ENCODE peak calls at places on chromosomes 13 and 19, in nine cellular contexts. One of them, this sample, is unnamed.

GRCh38 chr19:10896851-10897526 is 25.6 kb downstream of the CARM1 start:
- DNase-seq in NCI-H510A treated with DMSO at 0.1 percent for 48 hours: peak
- DNase-seq in hepatocyte: no peak
- DNase-seq in Right ventricle myocardium superior: no peak
- DNase-seq in activated naive CD8-positive, alpha-beta T cell treated with anti-CD3 and anti-CD28 coated beads for 36 hours: no peak
- DNase-seq in SW480: no peak
- DNase-seq in uterus: no peak
- DNase-seq in fibroblast of mammary gland: no peak
- DNase-seq in A172: no peak
- DNase-seq in this sample: no peak

GRCh38 chr19:55257461-55258411 is 1.1 kb downstream of the PPP6R1 start:
- DNase-seq in activated naive CD8-positive, alpha-beta T cell treated with anti-CD3 and anti-CD28 coated beads for 36 hours: peak
- DNase-seq in uterus: peak
- DNase-seq in Right ventricle myocardium superior: no peak
- DNase-seq in A172: no peak
- DNase-seq in hepatocyte: peak
- DNase-seq in SW480: no peak
- DNase-seq in NCI-H510A treated with DMSO at 0.1 percent for 48 hours: peak
- DNase-seq in fibroblast of mammary gland: peak
- DNase-seq in this sample: no peak

GRCh38 chr13:101624981-101625380 is 172.5 kb downstream of the ITGBL1 start:
- DNase-seq in hepatocyte: no peak
- DNase-seq in fibroblast of mammary gland: no peak
- DNase-seq in A172: no peak
- DNase-seq in Right ventricle myocardium superior: no peak
- DNase-seq in NCI-H510A treated with DMSO at 0.1 percent for 48 hours: peak
- DNase-seq in activated naive CD8-positive, alpha-beta T cell treated with anti-CD3 and anti-CD28 coated beads for 36 hours: no peak
- DNase-seq in uterus: no peak
- DNase-seq in SW480: no peak
- DNase-seq in this sample: no peak

GRCh38 chr13:75693227-75693626 is 57.1 kb downstream of the LMO7 start:
- DNase-seq in SW480: no peak
- DNase-seq in fibroblast of mammary gland: no peak
- DNase-seq in A172: no peak
- DNase-seq in uterus: no peak
- DNase-seq in NCI-H510A treated with DMSO at 0.1 percent for 48 hours: no peak
- DNase-seq in activated naive CD8-positive, alpha-beta T cell treated with anti-CD3 and anti-CD28 coated beads for 36 hours: no peak
- DNase-seq in Right ventricle myocardium superior: no peak
- DNase-seq in hepatocyte: no peak
- DNase-seq in this sample: no peak

GRCh38 chr19:10766681-10767201 is 48.9 kb downstream of the DNM2 start:
- DNase-seq in activated naive CD8-positive, alpha-beta T cell treated with anti-CD3 and anti-CD28 coated beads for 36 hours: no peak
- DNase-seq in SW480: no peak
- DNase-seq in NCI-H510A treated with DMSO at 0.1 percent for 48 hours: no peak
- DNase-seq in uterus: no peak
- DNase-seq in hepatocyte: no peak
- DNase-seq in fibroblast of mammary gland: peak
- DNase-seq in Right ventricle myocardium superior: peak
- DNase-seq in A172: peak
- DNase-seq in this sample: peak

GRCh38 chr19:21848706-21849105 is 12.7 kb upstream of the ZNF43 start:
- DNase-seq in Right ventricle myocardium superior: no peak
- DNase-seq in activated naive CD8-positive, alpha-beta T cell treated with anti-CD3 and anti-CD28 coated beads for 36 hours: no peak
- DNase-seq in A172: peak
- DNase-seq in hepatocyte: no peak
- DNase-seq in uterus: no peak
- DNase-seq in fibroblast of mammary gland: no peak
- DNase-seq in SW480: no peak
- DNase-seq in NCI-H510A treated with DMSO at 0.1 percent for 48 hours: no peak
- DNase-seq in this sample: no peak

GRCh38 chr19:45615795-45616708 is 14.0 kb upstream of the GPR4 start:
- DNase-seq in fibroblast of mammary gland: peak
- DNase-seq in uterus: peak
- DNase-seq in hepatocyte: peak
- DNase-seq in Right ventricle myocardium superior: peak
- DNase-seq in SW480: peak
- DNase-seq in A172: peak
- DNase-seq in NCI-H510A treated with DMSO at 0.1 percent for 48 hours: peak
- DNase-seq in activated naive CD8-positive, alpha-beta T cell treated with anti-CD3 and anti-CD28 coated beads for 36 hours: peak
- DNase-seq in this sample: peak

GRCh38 chr19:18846862-18847515 is 15.2 kb downstream of the UPF1 start:
- DNase-seq in NCI-H510A treated with DMSO at 0.1 percent for 48 hours: peak
- DNase-seq in activated naive CD8-positive, alpha-beta T cell treated with anti-CD3 and anti-CD28 coated beads for 36 hours: peak
- DNase-seq in A172: peak
- DNase-seq in SW480: peak
- DNase-seq in Right ventricle myocardium superior: peak
- DNase-seq in uterus: peak
- DNase-seq in fibroblast of mammary gland: peak
- DNase-seq in hepatocyte: peak
- DNase-seq in this sample: peak

GRCh38 chr19:38134538-38135149 is 89.4 kb downstream of the DPF1 start:
- DNase-seq in SW480: no peak
- DNase-seq in Right ventricle myocardium superior: no peak
- DNase-seq in hepatocyte: peak
- DNase-seq in uterus: no peak
- DNase-seq in NCI-H510A treated with DMSO at 0.1 percent for 48 hours: no peak
- DNase-seq in activated naive CD8-positive, alpha-beta T cell treated with anti-CD3 and anti-CD28 coated beads for 36 hours: peak
- DNase-seq in fibroblast of mammary gland: peak
- DNase-seq in A172: no peak
- DNase-seq in this sample: peak

GRCh38 chr19:5466814-5467291 is 11.6 kb downstream of the ZNRF4 start:
- DNase-seq in uterus: no peak
- DNase-seq in hepatocyte: peak
- DNase-seq in Right ventricle myocardium superior: peak
- DNase-seq in A172: no peak
- DNase-seq in SW480: no peak
- DNase-seq in activated naive CD8-positive, alpha-beta T cell treated with anti-CD3 and anti-CD28 coated beads for 36 hours: no peak
- DNase-seq in NCI-H510A treated with DMSO at 0.1 percent for 48 hours: no peak
- DNase-seq in fibroblast of mammary gland: no peak
- DNase-seq in this sample: no peak

GRCh38 chr13:29548722-29549446 is 46.6 kb downstream of the SLC7A1 start:
- DNase-seq in activated naive CD8-positive, alpha-beta T cell treated with anti-CD3 and anti-CD28 coated beads for 36 hours: no peak
- DNase-seq in A172: peak
- DNase-seq in SW480: no peak
- DNase-seq in Right ventricle myocardium superior: no peak
- DNase-seq in hepatocyte: peak
- DNase-seq in fibroblast of mammary gland: no peak
- DNase-seq in NCI-H510A treated with DMSO at 0.1 percent for 48 hours: no peak
- DNase-seq in uterus: no peak
- DNase-seq in this sample: no peak

GRCh38 chr19:30376272-30376671 is 4.1 kb downstream of the ZNF536 start:
- DNase-seq in activated naive CD8-positive, alpha-beta T cell treated with anti-CD3 and anti-CD28 coated beads for 36 hours: no peak
- DNase-seq in A172: no peak
- DNase-seq in fibroblast of mammary gland: no peak
- DNase-seq in uterus: no peak
- DNase-seq in Right ventricle myocardium superior: no peak
- DNase-seq in hepatocyte: no peak
- DNase-seq in SW480: no peak
- DNase-seq in NCI-H510A treated with DMSO at 0.1 percent for 48 hours: no peak
- DNase-seq in this sample: no peak

GRCh38 chr13:99749627-99750026 is 221.9 kb downstream of the ZIC5 start:
- DNase-seq in Right ventricle myocardium superior: no peak
- DNase-seq in activated naive CD8-positive, alpha-beta T cell treated with anti-CD3 and anti-CD28 coated beads for 36 hours: no peak
- DNase-seq in A172: no peak
- DNase-seq in SW480: no peak
- DNase-seq in uterus: no peak
- DNase-seq in NCI-H510A treated with DMSO at 0.1 percent for 48 hours: no peak
- DNase-seq in hepatocyte: no peak
- DNase-seq in fibroblast of mammary gland: no peak
- DNase-seq in this sample: no peak

GRCh38 chr13:77565635-77566034 is 30.1 kb downstream of the SCEL start:
- DNase-seq in uterus: no peak
- DNase-seq in SW480: peak
- DNase-seq in activated naive CD8-positive, alpha-beta T cell treated with anti-CD3 and anti-CD28 coated beads for 36 hours: no peak
- DNase-seq in hepatocyte: peak
- DNase-seq in fibroblast of mammary gland: peak
- DNase-seq in NCI-H510A treated with DMSO at 0.1 percent for 48 hours: peak
- DNase-seq in A172: peak
- DNase-seq in Right ventricle myocardium superior: no peak
- DNase-seq in this sample: no peak

GRCh38 chr13:61880576-61881283 is 465.1 kb upstream of the PCDH20 start:
- DNase-seq in SW480: peak
- DNase-seq in A172: peak
- DNase-seq in fibroblast of mammary gland: peak
- DNase-seq in Right ventricle myocardium superior: no peak
- DNase-seq in activated naive CD8-positive, alpha-beta T cell treated with anti-CD3 and anti-CD28 coated beads for 36 hours: no peak
- DNase-seq in NCI-H510A treated with DMSO at 0.1 percent for 48 hours: no peak
- DNase-seq in uterus: no peak
- DNase-seq in hepatocyte: peak
- DNase-seq in this sample: no peak

GRCh38 chr19:41307090-41307875 is 2.7 kb upstream of the CCDC97 start:
- DNase-seq in Right ventricle myocardium superior: no peak
- DNase-seq in activated naive CD8-positive, alpha-beta T cell treated with anti-CD3 and anti-CD28 coated beads for 36 hours: no peak
- DNase-seq in SW480: no peak
- DNase-seq in A172: no peak
- DNase-seq in hepatocyte: no peak
- DNase-seq in uterus: no peak
- DNase-seq in NCI-H510A treated with DMSO at 0.1 percent for 48 hours: no peak
- DNase-seq in fibroblast of mammary gland: no peak
- DNase-seq in this sample: no peak

GRCh38 chr13:27273658-27274425 is 3.2 kb downstream of the RASL11A start:
- DNase-seq in SW480: no peak
- DNase-seq in Right ventricle myocardium superior: no peak
- DNase-seq in fibroblast of mammary gland: no peak
- DNase-seq in NCI-H510A treated with DMSO at 0.1 percent for 48 hours: no peak
- DNase-seq in A172: peak
- DNase-seq in uterus: no peak
- DNase-seq in hepatocyte: no peak
- DNase-seq in activated naive CD8-positive, alpha-beta T cell treated with anti-CD3 and anti-CD28 coated beads for 36 hours: no peak
- DNase-seq in this sample: no peak

GRCh38 chr19:10603084-10603872 is 16.2 kb upstream of the AP1M2 start:
- DNase-seq in activated naive CD8-positive, alpha-beta T cell treated with anti-CD3 and anti-CD28 coated beads for 36 hours: peak
- DNase-seq in hepatocyte: peak
- DNase-seq in A172: no peak
- DNase-seq in fibroblast of mammary gland: no peak
- DNase-seq in SW480: no peak
- DNase-seq in Right ventricle myocardium superior: peak
- DNase-seq in uterus: peak
- DNase-seq in NCI-H510A treated with DMSO at 0.1 percent for 48 hours: no peak
- DNase-seq in this sample: peak

GRCh38 chr13:80217614-80218456 is 123.1 kb downstream of the SPRY2 start:
- DNase-seq in A172: peak
- DNase-seq in fibroblast of mammary gland: no peak
- DNase-seq in Right ventricle myocardium superior: no peak
- DNase-seq in hepatocyte: no peak
- DNase-seq in SW480: peak
- DNase-seq in activated naive CD8-positive, alpha-beta T cell treated with anti-CD3 and anti-CD28 coated beads for 36 hours: no peak
- DNase-seq in uterus: no peak
- DNase-seq in NCI-H510A treated with DMSO at 0.1 percent for 48 hours: no peak
- DNase-seq in this sample: no peak

GRCh38 chr13:39201075-39201630 is 162.9 kb downstream of the NHLRC3 start:
- DNase-seq in fibroblast of mammary gland: no peak
- DNase-seq in uterus: no peak
- DNase-seq in SW480: no peak
- DNase-seq in hepatocyte: no peak
- DNase-seq in A172: no peak
- DNase-seq in activated naive CD8-positive, alpha-beta T cell treated with anti-CD3 and anti-CD28 coated beads for 36 hours: no peak
- DNase-seq in Right ventricle myocardium superior: no peak
- DNase-seq in NCI-H510A treated with DMSO at 0.1 percent for 48 hours: no peak
- DNase-seq in this sample: peak

GRCh38 chr19:46967578-46968018 is 52.0 kb upstream of the NPAS1 start:
- DNase-seq in hepatocyte: no peak
- DNase-seq in activated naive CD8-positive, alpha-beta T cell treated with anti-CD3 and anti-CD28 coated beads for 36 hours: no peak
- DNase-seq in SW480: no peak
- DNase-seq in uterus: peak
- DNase-seq in A172: no peak
- DNase-seq in Right ventricle myocardium superior: peak
- DNase-seq in fibroblast of mammary gland: no peak
- DNase-seq in NCI-H510A treated with DMSO at 0.1 percent for 48 hours: no peak
- DNase-seq in this sample: peak